ENCODE peak calls at places on chromosomes 4 and X, in eight cellular contexts. R is naive thymus-derived CD8-positive, alpha-beta T cell; F is neural crest cell; A is iris pigment epithelial cell; O is NCI-H1436; P is left cardiac atrium; W is IMR-90; C is stimulated activated CD4-positive, alpha-beta T cell treated with anti-CD3 and anti-CD28 coated beads, Interleukin-15, amount 100 ng/mL, for 1 hour. X is an unnamed sample.

GRCh38 chr4:77418333-77418732 is 187.3 kb upstream of the CXCL13 start:
- DNase-seq in C (no peak), R (no peak), W (no peak), P (no peak), A (peak), O (peak), F (no peak), X (no peak)

GRCh38 chr4:13097971-13098370 is 386.2 kb downstream of the RAB28 start:
- DNase-seq in P (no peak), F (no peak), C (no peak), R (no peak), O (no peak), A (no peak), W (no peak), X (no peak)

GRCh38 chr4:87896020-87896621 is 63.4 kb downstream of the MEPE start:
- DNase-seq in F (no peak), P (peak), R (no peak), A (peak), W (peak), C (no peak), O (no peak), X (peak)

GRCh38 chr4:128986908-128987307 is 106.4 kb downstream of the SCLT1 start:
- DNase-seq in F (no peak), W (no peak), P (no peak), O (no peak), C (no peak), A (no peak), R (no peak), X (no peak)

GRCh38 chr4:85514783-85515182 is 39.8 kb downstream of the ARHGAP24 start:
- DNase-seq in O (no peak), R (no peak), P (no peak), W (no peak), A (no peak), C (no peak), F (no peak), X (no peak)

GRCh38 chr4:115152081-115152480 is 38.7 kb upstream of the NDST4 start:
- DNase-seq in O (no peak), R (no peak), A (no peak), C (no peak), F (no peak), W (no peak), P (no peak), X (no peak)

GRCh38 chr4:64781737-64782326 is 372.6 kb upstream of the TECRL start:
- DNase-seq in R (no peak), A (peak), O (peak), P (no peak), C (no peak), W (peak), F (no peak), X (peak)

GRCh38 chrX:147898951-147899350 is 12.8 kb upstream of the FMR1 start:
- DNase-seq in R (no peak), O (no peak), F (no peak), W (no peak), P (no peak), C (no peak), A (no peak), X (no peak)

GRCh38 chr4:75745192-75745591 is 20.8 kb downstream of the USO1 start:
- DNase-seq in C (no peak), W (peak), O (no peak), P (no peak), R (no peak), F (no peak), A (peak), X (peak)

GRCh38 chrX:11531226-11531625 is 134.5 kb downstream of the ARHGAP6 start:
- DNase-seq in P (no peak), R (no peak), O (no peak), C (no peak), A (no peak), W (peak), F (no peak), X (peak)

GRCh38 chr4:186554485-186554884 is 882 bp downstream of the MTNR1A start:
- DNase-seq in F (peak), R (no peak), O (no peak), C (no peak), W (no peak), A (peak), P (no peak), X (no peak)

GRCh38 chr4:173076903-173077629 is 91.5 kb upstream of the GALNT7 start:
- DNase-seq in C (no peak), P (no peak), W (peak), F (no peak), R (no peak), A (peak), O (no peak), X (peak)

GRCh38 chr4:74671074-74671698 is 123.1 kb downstream of the BTC start:
- DNase-seq in R (peak), O (no peak), P (peak), F (peak), C (no peak), A (peak), W (peak), X (peak)

GRCh38 chr4:52728877-52729276 is 22.3 kb downstream of the ERVMER34-1 start:
- DNase-seq in W (no peak), R (no peak), O (no peak), F (no peak), A (no peak), C (no peak), P (no peak), X (no peak)

GRCh38 chr4:141046255-141046654 is 87.0 kb downstream of the RNF150 start:
- DNase-seq in C (no peak), W (peak), A (peak), O (no peak), F (no peak), P (peak), R (no peak), X (peak)

X was measured in mesenchymal stem cell.